ENCODE peak calls at places on chromosomes 11 and 22, in six cellular contexts. One of them, this sample, is unnamed.

GRCh38 chr11:72579816-72580647 is 94.2 kb downstream of the PDE2A start:
- DNase-seq in adrenal gland: no peak
- DNase-seq in CD4-positive, alpha-beta T cell: no peak
- DNase-seq in thyroid gland: no peak
- DNase-seq in tibial nerve: no peak
- DNase-seq in hepatocyte: no peak
- DNase-seq in this sample: no peak

GRCh38 chr11:106333678-106334077 is 256.2 kb downstream of the AASDHPPT start:
- DNase-seq in adrenal gland: no peak
- DNase-seq in CD4-positive, alpha-beta T cell: no peak
- DNase-seq in thyroid gland: no peak
- DNase-seq in tibial nerve: no peak
- DNase-seq in hepatocyte: no peak
- DNase-seq in this sample: no peak

GRCh38 chr11:86091086-86091485 is 22.2 kb upstream of the PICALM start:
- DNase-seq in adrenal gland: no peak
- DNase-seq in CD4-positive, alpha-beta T cell: no peak
- DNase-seq in thyroid gland: no peak
- DNase-seq in tibial nerve: no peak
- DNase-seq in hepatocyte: no peak
- DNase-seq in this sample: no peak

GRCh38 chr11:77879218-77879617 is 58.3 kb downstream of the AAMDC start:
- DNase-seq in adrenal gland: no peak
- DNase-seq in CD4-positive, alpha-beta T cell: no peak
- DNase-seq in thyroid gland: peak
- DNase-seq in tibial nerve: peak
- DNase-seq in hepatocyte: no peak
- DNase-seq in this sample: no peak

GRCh38 chr22:23655891-23656475 is 23.9 kb upstream of the DRICH1 start:
- DNase-seq in adrenal gland: no peak
- DNase-seq in CD4-positive, alpha-beta T cell: no peak
- DNase-seq in thyroid gland: no peak
- DNase-seq in tibial nerve: no peak
- DNase-seq in hepatocyte: no peak
- DNase-seq in this sample: no peak

GRCh38 chr11:69108030-69108429 is 47.7 kb upstream of the SMIM38 start:
- DNase-seq in adrenal gland: no peak
- DNase-seq in CD4-positive, alpha-beta T cell: no peak
- DNase-seq in thyroid gland: no peak
- DNase-seq in tibial nerve: no peak
- DNase-seq in hepatocyte: no peak
- DNase-seq in this sample: no peak

GRCh38 chr11:130705670-130706421 is 210.4 kb downstream of the SNX19 start:
- DNase-seq in adrenal gland: no peak
- DNase-seq in CD4-positive, alpha-beta T cell: no peak
- DNase-seq in thyroid gland: peak
- DNase-seq in tibial nerve: no peak
- DNase-seq in hepatocyte: no peak
- DNase-seq in this sample: no peak

GRCh38 chr22:31578171-31578570 is 81.8 kb downstream of the SFI1 start:
- DNase-seq in adrenal gland: no peak
- DNase-seq in CD4-positive, alpha-beta T cell: no peak
- DNase-seq in thyroid gland: no peak
- DNase-seq in tibial nerve: no peak
- DNase-seq in hepatocyte: no peak
- DNase-seq in this sample: no peak

GRCh38 chr11:60941371-60942119 is 10.4 kb downstream of the SLC15A3 start:
- DNase-seq in adrenal gland: no peak
- DNase-seq in CD4-positive, alpha-beta T cell: no peak
- DNase-seq in thyroid gland: no peak
- DNase-seq in tibial nerve: no peak
- DNase-seq in hepatocyte: no peak
- DNase-seq in this sample: no peak

GRCh38 chr11:95140397-95141030 is 50.9 kb downstream of the ENDOD1 start:
- DNase-seq in adrenal gland: no peak
- DNase-seq in CD4-positive, alpha-beta T cell: no peak
- DNase-seq in thyroid gland: no peak
- DNase-seq in tibial nerve: no peak
- DNase-seq in hepatocyte: no peak
- DNase-seq in this sample: no peak

GRCh38 chr11:95137299-95137698 is 47.7 kb downstream of the ENDOD1 start:
- DNase-seq in adrenal gland: no peak
- DNase-seq in CD4-positive, alpha-beta T cell: no peak
- DNase-seq in thyroid gland: no peak
- DNase-seq in tibial nerve: no peak
- DNase-seq in hepatocyte: no peak
- DNase-seq in this sample: no peak

GRCh38 chr11:95135880-95136279 is 46.2 kb downstream of the ENDOD1 start:
- DNase-seq in adrenal gland: no peak
- DNase-seq in CD4-positive, alpha-beta T cell: no peak
- DNase-seq in thyroid gland: no peak
- DNase-seq in tibial nerve: no peak
- DNase-seq in hepatocyte: no peak
- DNase-seq in this sample: no peak

GRCh38 chr11:95135155-95135554 is 45.5 kb downstream of the ENDOD1 start:
- DNase-seq in adrenal gland: no peak
- DNase-seq in CD4-positive, alpha-beta T cell: no peak
- DNase-seq in thyroid gland: no peak
- DNase-seq in tibial nerve: no peak
- DNase-seq in hepatocyte: no peak
- DNase-seq in this sample: no peak

GRCh38 chr11:95138448-95138847 is 48.8 kb downstream of the ENDOD1 start:
- DNase-seq in adrenal gland: no peak
- DNase-seq in CD4-positive, alpha-beta T cell: no peak
- DNase-seq in thyroid gland: no peak
- DNase-seq in tibial nerve: no peak
- DNase-seq in hepatocyte: peak
- DNase-seq in this sample: no peak
- TF ChIP-seq CTCF in adrenal gland: no peak
- TF ChIP-seq CTCF in CD4-positive, alpha-beta T cell: no peak
- TF ChIP-seq CTCF in thyroid gland: peak
- TF ChIP-seq CTCF in tibial nerve: peak
- TF ChIP-seq CTCF in hepatocyte: peak
- TF ChIP-seq CTCF in this sample: no peak

GRCh38 chr11:93958991-93959390 is 62.2 kb upstream of the HEPHL1 start:
- DNase-seq in adrenal gland: no peak
- DNase-seq in CD4-positive, alpha-beta T cell: no peak
- DNase-seq in thyroid gland: no peak
- DNase-seq in tibial nerve: no peak
- DNase-seq in hepatocyte: no peak
- DNase-seq in this sample: no peak
- H3K27ac ChIP-seq in adrenal gland: no peak
- H3K27ac ChIP-seq in CD4-positive, alpha-beta T cell: no peak
- H3K27ac ChIP-seq in thyroid gland: no peak
- H3K27ac ChIP-seq in tibial nerve: no peak
- H3K27ac ChIP-seq in hepatocyte: no peak
- H3K27ac ChIP-seq in this sample: no peak

DNA sequence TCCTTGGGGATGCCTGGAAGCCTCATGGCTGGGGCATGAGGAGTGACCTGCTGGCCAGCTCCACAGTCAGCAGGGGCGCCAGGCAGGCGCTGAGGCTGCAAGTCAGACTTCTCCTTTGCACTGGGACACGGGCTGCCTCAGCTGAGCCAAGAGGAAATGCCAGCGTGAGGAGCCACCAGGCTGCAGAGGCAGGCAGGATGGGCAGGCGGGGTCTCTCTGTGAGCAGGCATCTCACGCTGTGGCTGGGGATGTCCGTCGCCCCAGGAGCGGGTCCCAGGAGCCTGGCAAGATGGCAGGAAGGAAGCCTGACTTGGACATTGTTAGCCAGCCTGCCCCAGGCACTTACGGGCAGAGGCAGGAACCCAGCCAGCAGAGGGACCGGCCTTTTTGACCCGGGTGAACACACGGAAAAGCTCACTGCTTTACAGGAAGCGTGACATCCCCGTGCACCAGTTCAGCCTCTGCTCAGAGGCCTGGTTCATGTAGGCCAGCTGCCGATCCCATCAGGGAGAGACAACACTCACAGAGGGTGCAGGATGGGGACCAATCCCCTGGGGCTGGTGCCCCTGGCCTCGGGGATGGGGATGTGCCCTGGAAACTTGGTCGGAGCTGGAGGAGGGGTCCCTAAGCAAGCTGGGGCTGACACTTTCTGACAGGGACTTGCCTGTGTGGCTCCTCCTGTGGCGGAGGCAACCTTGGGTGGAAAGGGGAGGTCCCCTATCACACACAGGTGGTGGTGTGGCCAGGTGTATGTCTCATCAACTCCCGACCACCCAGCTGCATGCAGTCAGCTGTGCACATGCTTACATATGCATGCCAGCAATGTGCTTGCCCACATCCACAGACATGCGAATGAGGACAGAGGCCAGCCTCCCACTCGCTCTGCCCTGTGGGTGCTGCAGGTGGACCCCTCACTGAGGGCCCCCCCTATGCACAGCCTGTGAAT is 10.0 kb downstream of the GNB1L start:
- DNase-seq in adrenal gland: peak
- DNase-seq in CD4-positive, alpha-beta T cell: no peak
- DNase-seq in thyroid gland: peak
- DNase-seq in tibial nerve: no peak
- DNase-seq in hepatocyte: no peak
- DNase-seq in this sample: no peak
- TF ChIP-seq CTCF in adrenal gland: no peak
- TF ChIP-seq CTCF in CD4-positive, alpha-beta T cell: no peak
- TF ChIP-seq CTCF in thyroid gland: no peak
- TF ChIP-seq CTCF in tibial nerve: no peak
- TF ChIP-seq CTCF in hepatocyte: no peak
- TF ChIP-seq CTCF in this sample: no peak

DNA sequence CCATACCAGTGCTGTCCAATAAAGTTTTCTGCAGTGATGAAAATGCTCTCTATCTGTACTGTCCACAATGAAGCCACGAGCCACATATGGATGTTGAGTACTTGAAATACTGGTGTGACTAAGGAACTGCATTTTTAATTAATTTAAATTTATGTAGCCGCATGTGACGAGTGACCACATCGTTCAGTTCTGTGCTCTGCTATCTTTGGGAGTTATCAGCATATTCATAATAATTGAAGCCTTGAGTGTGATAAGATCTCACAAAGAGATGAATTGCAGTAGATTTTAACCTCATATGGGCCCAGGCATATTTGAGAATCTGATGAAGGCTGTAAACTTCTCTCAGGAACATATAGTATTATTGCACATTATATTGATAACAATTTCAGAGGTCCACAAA is 40.8 kb downstream of the GRAMD1B start:
- DNase-seq in adrenal gland: no peak
- DNase-seq in CD4-positive, alpha-beta T cell: no peak
- DNase-seq in thyroid gland: no peak
- DNase-seq in tibial nerve: no peak
- DNase-seq in hepatocyte: no peak
- DNase-seq in this sample: no peak
- H3K27ac ChIP-seq in adrenal gland: peak
- H3K27ac ChIP-seq in CD4-positive, alpha-beta T cell: no peak
- H3K27ac ChIP-seq in thyroid gland: no peak
- H3K27ac ChIP-seq in tibial nerve: no peak
- H3K27ac ChIP-seq in hepatocyte: no peak
- H3K27ac ChIP-seq in this sample: no peak

GRCh38 chr11:66022401-66023185 is 3.7 kb downstream of the CATSPER1 start:
- DNase-seq in adrenal gland: peak
- DNase-seq in CD4-positive, alpha-beta T cell: peak
- DNase-seq in thyroid gland: peak
- DNase-seq in tibial nerve: peak
- DNase-seq in hepatocyte: peak
- DNase-seq in this sample: peak
- TF ChIP-seq CTCF in adrenal gland: peak
- TF ChIP-seq CTCF in CD4-positive, alpha-beta T cell: peak
- TF ChIP-seq CTCF in thyroid gland: peak
- TF ChIP-seq CTCF in tibial nerve: peak
- TF ChIP-seq CTCF in hepatocyte: peak
- TF ChIP-seq CTCF in this sample: peak

GRCh38 chr22:18057568-18058209 is 20.1 kb upstream of the PEX26 start:
- DNase-seq in adrenal gland: peak
- DNase-seq in CD4-positive, alpha-beta T cell: no peak
- DNase-seq in thyroid gland: peak
- DNase-seq in tibial nerve: peak
- DNase-seq in hepatocyte: peak
- DNase-seq in this sample: peak
- H3K27ac ChIP-seq in adrenal gland: peak
- H3K27ac ChIP-seq in CD4-positive, alpha-beta T cell: no peak
- H3K27ac ChIP-seq in thyroid gland: no peak
- H3K27ac ChIP-seq in tibial nerve: peak
- H3K27ac ChIP-seq in hepatocyte: peak
- H3K27ac ChIP-seq in this sample: peak

GRCh38 chr22:39405346-39406085 is 5.9 kb downstream of the TAB1 start:
- DNase-seq in adrenal gland: no peak
- DNase-seq in CD4-positive, alpha-beta T cell: no peak
- DNase-seq in thyroid gland: no peak
- DNase-seq in tibial nerve: no peak
- DNase-seq in hepatocyte: no peak
- DNase-seq in this sample: no peak
- TF ChIP-seq CTCF in adrenal gland: no peak
- TF ChIP-seq CTCF in CD4-positive, alpha-beta T cell: no peak
- TF ChIP-seq CTCF in thyroid gland: no peak
- TF ChIP-seq CTCF in tibial nerve: peak
- TF ChIP-seq CTCF in hepatocyte: no peak
- TF ChIP-seq CTCF in this sample: no peak

This sample was measured in RWPE1.